ENCODE peak calls at places on chromosomes 11 and 22, in seven cellular contexts. Q is WTC11; O is HCEC 1CT; Z is stimulated activated effector memory CD8-positive, alpha-beta T cell treated with anti-CD3 and anti-CD28 coated beads, Interleukin-12 subunit alpha, Interleukin-12 subunit beta, amount 100 ng/mL, for 72 hours; W is activated CD4-positive, alpha-beta T cell treated with anti-CD3 and anti-CD28 coated beads, Interleukin-2, amount 50 U/mL, for 1 hour; D is substantia nigra; V is thoracic aorta. B is an unnamed sample.

GRCh38 chr11:128506999-128507591 is 80.3 kb downstream of the ETS1 start:
- DNase-seq in Q (no peak), O (peak; percentile 99), V (peak; percentile 93), D (no peak), W (peak; percentile 45), Z (no peak), B (no peak)

GRCh38 chr11:7964873-7965272 is 374 bp downstream of the NLRP10 start:
- DNase-seq in V (no peak), Z (no peak), W (no peak), O (peak; percentile 85), Q (no peak), D (no peak), B (no peak)

GRCh38 chr22:49015993-49016908 is 811.4 kb downstream of the BRD1 start:
- DNase-seq in W (no peak), O (no peak), Z (no peak), D (no peak), V (no peak), Q (no peak), B (no peak)

GRCh38 chr11:82682003-82682751 is 51.5 kb downstream of the FAM181B start:
- DNase-seq in O (peak; percentile 63), D (peak; percentile 7), V (no peak), W (no peak), Q (peak; percentile 13), Z (no peak), B (peak; percentile 28)

GRCh38 chr11:129275825-129276224 is 83.7 kb upstream of the ARHGAP32 start:
- DNase-seq in Z (no peak), Q (no peak), O (no peak), W (no peak), D (no peak), V (no peak), B (no peak)

GRCh38 chr22:16819249-16819648 is 6.0 kb downstream of the XKR3 start:
- DNase-seq in W (no peak), V (no peak), O (no peak), Z (no peak), Q (no peak), D (no peak), B (no peak)

GRCh38 chr11:12174145-12175143 is 64.1 kb downstream of the MICAL2 start:
- DNase-seq in D (no peak), Z (no peak), O (peak; percentile 83), W (no peak), V (no peak), Q (no peak), B (peak; percentile 56)

GRCh38 chr11:1029686-1030085 is 6.8 kb downstream of the MUC6 start:
- DNase-seq in Q (no peak), Z (no peak), W (no peak), D (no peak), O (no peak), V (no peak), B (no peak)

GRCh38 chr11:18775492-18776292 is 15.9 kb downstream of the PTPN5 start:
- DNase-seq in O (peak; percentile 41), V (no peak), Q (peak; percentile 93), W (peak; percentile 31), D (peak; percentile 15), Z (peak; percentile 68), B (peak; percentile 74)

GRCh38 chr11:85464283-85464682 is 162.9 kb downstream of the DLG2 start:
- DNase-seq in W (no peak), D (no peak), V (no peak), O (no peak), Q (peak; percentile 37), Z (no peak), B (no peak)

GRCh38 chr22:38172016-38172431 is 9.6 kb downstream of the PLA2G6 start:
- DNase-seq in Q (no peak), V (no peak), O (no peak), D (no peak), Z (no peak), W (no peak), B (no peak)

GRCh38 chr22:19287076-19287724 is 4.3 kb downstream of the CLTCL1 start:
- DNase-seq in D (no peak), Z (no peak), V (no peak), O (peak; percentile 48), Q (no peak), W (no peak), B (no peak)

GRCh38 chr11:102580185-102580951 is 44.8 kb downstream of the MMP20 start:
- DNase-seq in D (no peak), O (no peak), W (no peak), V (no peak), Q (no peak), Z (no peak), B (no peak)

GRCh38 chr11:22130462-22131053 is 62.3 kb upstream of the ANO5 start:
- DNase-seq in D (no peak), O (no peak), W (no peak), Q (no peak), Z (no peak), V (no peak), B (peak; percentile 5)

GRCh38 chr11:1006762-1007161 is 29.8 kb downstream of the MUC6 start:
- DNase-seq in Z (no peak), W (no peak), O (no peak), V (no peak), D (no peak), Q (no peak), B (no peak)

GRCh38 chr11:18192988-18193387 is 20.4 kb downstream of the MRGPRX4 start:
- DNase-seq in W (no peak), D (no peak), Z (no peak), O (no peak), Q (peak; percentile 56), V (no peak), B (peak; percentile 42)

GRCh38 chr22:31488346-31488883 is 1.2 kb downstream of the EIF4ENIF1 start:
- DNase-seq in W (no peak), Q (no peak), D (no peak), V (no peak), O (no peak), Z (no peak), B (peak; percentile 40)

GRCh38 chr11:10666976-10667892 is 26.3 kb downstream of the IRAG1 start:
- DNase-seq in Q (no peak), Z (no peak), W (no peak), D (no peak), V (no peak), O (peak; percentile 56), B (no peak)

GRCh38 chr11:60307507-60308195 is 19.4 kb upstream of the MS4A6E start:
- DNase-seq in Z (no peak), D (no peak), W (no peak), O (no peak), V (no peak), Q (no peak), B (no peak)

GRCh38 chr11:126175261-126175885 is 36.1 kb downstream of the RPUSD4 start:
- DNase-seq in D (no peak), Q (no peak), V (no peak), Z (no peak), W (no peak), O (no peak), B (no peak)

GRCh38 chr11:60377737-60378136 is 595 bp upstream of the MS4A7 start:
- DNase-seq in Z (no peak), O (no peak), D (peak; percentile 13), Q (no peak), W (no peak), V (no peak), B (peak; percentile 39)